ENCODE peak calls at places on chromosomes 16 and 17, in ten cellular contexts. G is T-cell, O is RWPE1, N is AG09309, Q is aorta, Z is amygdala, Y is MM.1S, S is AG20443, C is myocyte, T is anterior cingulate cortex. M is an unnamed sample.

GRCh38 chr17:21228111-21228510 is 14.2 kb upstream of the TMEM11 start:
- DNase-seq in G (no peak), O (no peak), N (no peak), Q (no peak), Z (no peak), Y (no peak), S (no peak), C (no peak), T (no peak), M (no peak)

GRCh38 chr16:51035110-51035498 is 116.0 kb downstream of the SALL1 start:
- DNase-seq in G (no peak), O (no peak), N (no peak), Q (no peak), Z (no peak), Y (no peak), S (peak; percentile 15), C (no peak), T (no peak), M (no peak)

GRCh38 chr17:57916925-57917858 is 38.0 kb downstream of the CUEDC1 start:
- DNase-seq in G (peak; percentile 30), O (no peak), N (no peak), Q (no peak), Z (no peak), Y (peak; percentile 53), S (no peak), C (peak; percentile 72), T (peak; percentile 70), M (no peak)

GRCh38 chr17:4365628-4366311 is 705 bp downstream of the UBE2G1 start:
- DNase-seq in G (no peak), O (no peak), N (no peak), Q (peak; percentile 60), Z (no peak), Y (peak; percentile 29), S (no peak), C (peak; percentile 31), T (peak; percentile 43), M (peak; percentile 87)

GRCh38 chr17:45895304-45895968 is 1.1 kb downstream of the MAPT start:
- DNase-seq in G (peak; percentile 25), O (no peak), N (no peak), Q (no peak), Z (no peak), Y (no peak), S (no peak), C (no peak), T (no peak), M (no peak)

GRCh38 chr17:58314706-58315015 is 13.9 kb downstream of the TSPOAP1 start:
- DNase-seq in G (no peak), O (no peak), N (no peak), Q (no peak), Z (no peak), Y (no peak), S (no peak), C (no peak), T (no peak), M (no peak)

GRCh38 chr16:54356391-54356790 is 69.8 kb upstream of the IRX3 start:
- DNase-seq in G (no peak), O (no peak), N (no peak), Q (no peak), Z (no peak), Y (no peak), S (no peak), C (no peak), T (no peak), M (no peak)

GRCh38 chr17:16363749-16364536 is 10.7 kb upstream of the CENPV start:
- DNase-seq in G (peak; percentile 66), O (peak; percentile 64), N (no peak), Q (peak; percentile 79), Z (peak; percentile 81), Y (peak; percentile 69), S (peak; percentile 75), C (peak; percentile 75), T (peak; percentile 54), M (peak; percentile 43)

GRCh38 chr17:48123776-48124388 is 16.3 kb downstream of the SNX11 start:
- DNase-seq in G (no peak), O (no peak), N (no peak), Q (no peak), Z (no peak), Y (no peak), S (no peak), C (no peak), T (no peak), M (no peak)

GRCh38 chr17:73841431-73842060 is 197.3 kb upstream of the SDK2 start:
- DNase-seq in G (peak; percentile 16), O (peak; percentile 29), N (no peak), Q (no peak), Z (no peak), Y (no peak), S (no peak), C (no peak), T (no peak), M (no peak)

GRCh38 chr16:61148930-61149329 is 887.3 kb downstream of the CDH8 start:
- DNase-seq in G (no peak), O (peak; percentile 0), N (no peak), Q (no peak), Z (no peak), Y (peak; percentile 54), S (no peak), C (no peak), T (no peak), M (no peak)

GRCh38 chr17:37737081-37737480 is 7.8 kb downstream of the HNF1B start:
- DNase-seq in G (no peak), O (no peak), N (no peak), Q (no peak), Z (no peak), Y (no peak), S (no peak), C (no peak), T (no peak), M (no peak)

GRCh38 chr16:28977703-28978641 is 3.4 kb downstream of the SPNS1 start:
- DNase-seq in G (no peak), O (peak; percentile 35), N (no peak), Q (no peak), Z (no peak), Y (peak; percentile 30), S (no peak), C (no peak), T (no peak), M (no peak)

GRCh38 chr16:69049146-69049545 is 56.3 kb upstream of the HAS3 start:
- DNase-seq in G (no peak), O (peak; percentile 45), N (no peak), Q (no peak), Z (no peak), Y (no peak), S (peak; percentile 64), C (no peak), T (no peak), M (no peak)

GRCh38 chr16:27779719-27780161 is 229.8 kb downstream of the KATNIP start:
- DNase-seq in G (no peak), O (peak; percentile 56), N (peak; percentile 10), Q (no peak), Z (peak; percentile 37), Y (no peak), S (peak; percentile 84), C (no peak), T (peak; percentile 55), M (no peak)

GRCh38 chr17:77352441-77352840 is 211.7 kb downstream of the SEC14L1 start:
- DNase-seq in G (no peak), O (no peak), N (no peak), Q (no peak), Z (no peak), Y (no peak), S (no peak), C (no peak), T (no peak), M (peak; percentile 46)

GRCh38 chr17:83100220-83100852 is 20.9 kb downstream of the METRNL start:
- DNase-seq in G (no peak), O (no peak), N (no peak), Q (peak; percentile 86), Z (no peak), Y (no peak), S (no peak), C (no peak), T (no peak), M (no peak)

GRCh38 chr16:81618661-81619060 is 160.4 kb upstream of the PLCG2 start:
- DNase-seq in G (no peak), O (no peak), N (no peak), Q (no peak), Z (peak; percentile 63), Y (no peak), S (no peak), C (no peak), T (peak; percentile 53), M (no peak)

GRCh38 chr17:7684856-7685532 is 2.3 kb downstream of the TP53 start:
- DNase-seq in G (no peak), O (no peak), N (no peak), Q (no peak), Z (no peak), Y (no peak), S (no peak), C (no peak), T (no peak), M (no peak)

GRCh38 chr17:71828182-71828596 is 292.6 kb upstream of the SOX9 start:
- DNase-seq in G (no peak), O (no peak), N (peak; percentile 14), Q (no peak), Z (peak; percentile 87), Y (no peak), S (peak; percentile 70), C (peak; percentile 61), T (peak; percentile 76), M (no peak)

GRCh38 chr17:63096426-63096825 is 130.4 kb downstream of the TANC2 start:
- DNase-seq in G (no peak), O (no peak), N (peak; percentile 40), Q (no peak), Z (no peak), Y (no peak), S (no peak), C (no peak), T (no peak), M (no peak)